ENCODE peak calls at places on chromosomes 16 and 17, in six cellular contexts. U, P, S, B, G and O are unnamed samples.

GRCh38 chr16:14362774-14363371 is 267.2 kb downstream of the PARN start:
- DNase-seq in P (no peak), B (peak), U (no peak), G (no peak), S (no peak), O (no peak)

GRCh38 chr16:66845791-66846221 is 1.6 kb downstream of the CA7 start:
- DNase-seq in G (no peak), S (no peak), U (no peak), P (no peak), B (no peak), O (no peak)

GRCh38 chr17:75181608-75182318 is 996 bp downstream of the SUMO2 start:
- DNase-seq in S (peak), G (peak), U (peak), P (peak), B (no peak), O (peak)

GRCh38 chr17:2369039-2369438 is 31.7 kb downstream of the SGSM2 start:
- DNase-seq in S (no peak), G (no peak), P (no peak), U (no peak), B (no peak), O (no peak)

GRCh38 chr17:16378631-16379282 is 2.1 kb upstream of the UBB start:
- DNase-seq in U (peak), G (no peak), B (no peak), P (no peak), S (no peak), O (no peak)

GRCh38 chr16:48963306-48963705 is 318.3 kb downstream of the CBLN1 start:
- DNase-seq in P (no peak), U (no peak), S (no peak), G (no peak), B (peak), O (no peak)

GRCh38 chr16:31301708-31302400 is 42.1 kb downstream of the ITGAM start:
- DNase-seq in P (no peak), G (peak), U (no peak), S (no peak), B (peak), O (no peak)

GRCh38 chr16:84718-85452 is 6.9 kb downstream of the MPG start:
- DNase-seq in U (peak), S (no peak), G (peak), P (no peak), B (peak), O (no peak)

GRCh38 chr17:59763861-59764260 is 56.4 kb downstream of the VMP1 start:
- DNase-seq in G (no peak), S (no peak), B (peak), P (no peak), U (no peak), O (no peak)

GRCh38 chr17:46974086-46974485 is 5.0 kb downstream of the RPRML start:
- DNase-seq in P (no peak), B (no peak), S (no peak), G (no peak), U (no peak), O (no peak)

GRCh38 chr16:65061935-65062334 is 59.9 kb downstream of the CDH11 start:
- DNase-seq in S (no peak), P (no peak), U (no peak), B (no peak), G (no peak), O (no peak)

GRCh38 chr16:87765473-87765775 is 362 bp downstream of the KLHDC4 start:
- DNase-seq in U (peak), B (no peak), G (peak), S (peak), P (peak), O (peak)

GRCh38 chr16:47309581-47310312 is 151.1 kb downstream of the ITFG1 start:
- DNase-seq in S (no peak), P (no peak), U (no peak), B (no peak), G (no peak), O (no peak)

GRCh38 chr16:85651822-85652430 is 36.8 kb downstream of the GINS2 start:
- DNase-seq in G (no peak), S (no peak), B (no peak), P (no peak), U (no peak), O (no peak)

GRCh38 chr16:16116841-16117240 is 106.5 kb downstream of the ABCC6 start:
- DNase-seq in P (no peak), U (no peak), G (no peak), S (no peak), B (no peak), O (no peak)

GRCh38 chr16:58730724-58731370 is 3.3 kb downstream of the GOT2 start:
- DNase-seq in P (no peak), G (no peak), S (no peak), U (no peak), B (no peak), O (no peak)

GRCh38 chr17:70608957-70609356 is 439.6 kb downstream of the KCNJ2 start:
- DNase-seq in B (no peak), S (no peak), U (no peak), G (no peak), P (no peak), O (no peak)

GRCh38 chr17:80475949-80476876 is at the start of gene NPTX1:
- DNase-seq in P (no peak), S (no peak), G (peak), B (no peak), U (no peak), O (no peak)

GRCh38 chr16:29804455-29805231 is 1.7 kb upstream of the MAZ start:
- DNase-seq in P (no peak), S (no peak), B (no peak), G (no peak), U (peak), O (no peak)

GRCh38 chr16:86765389-86766026 is 187.2 kb downstream of the FOXL1 start:
- DNase-seq in S (no peak), P (no peak), B (no peak), G (no peak), U (no peak), O (no peak)

GRCh38 chr16:86227801-86228200 is 282.5 kb upstream of the FOXF1 start:
- DNase-seq in G (no peak), P (no peak), S (no peak), B (no peak), U (no peak), O (no peak)

GRCh38 chr17:72602517-72603345 is 481.9 kb downstream of the SOX9 start:
- DNase-seq in B (peak), P (no peak), G (no peak), U (peak), S (no peak), O (no peak)

GRCh38 chr17:33500141-33500540 is 207.0 kb upstream of the ASIC2 start:
- DNase-seq in S (no peak), G (no peak), U (no peak), B (no peak), P (no peak), O (no peak)

GRCh38 chr16:84739349-84740124 is 39.7 kb downstream of the USP10 start:
- DNase-seq in G (no peak), B (peak), P (no peak), U (no peak), S (no peak), O (no peak)

GRCh38 chr16:65524231-65524630 is 402.4 kb upstream of the CDH11 start:
- DNase-seq in S (no peak), P (no peak), U (no peak), G (no peak), B (no peak), O (no peak)

GRCh38 chr16:3695610-3696369 is 21.5 kb downstream of the TRAP1 start:
- DNase-seq in P (no peak), G (no peak), U (no peak), S (no peak), B (no peak), O (no peak)

GRCh38 chr17:71396711-71397110 is 724.1 kb upstream of the SOX9 start:
- DNase-seq in P (no peak), U (no peak), B (no peak), G (no peak), S (no peak), O (no peak)

GRCh38 chr16:81514041-81514559 is 69.5 kb downstream of the CMIP start:
- DNase-seq in G (no peak), B (no peak), S (no peak), U (no peak), P (no peak), O (no peak)

GRCh38 chr16:23359092-23359760 is 57.1 kb downstream of the SCNN1B start:
- DNase-seq in P (no peak), B (no peak), S (no peak), G (no peak), U (no peak), O (no peak)